ENCODE peak calls at places on chromosome 1, in five cellular contexts. V is upper lobe of right lung; Q is CD8-positive, alpha-beta T cell; P is CD8-positive, alpha-beta memory T cell; H is neuronal stem cell. S is an unnamed sample.

GRCh38 chr1:187959062-187959461 is 1130.3 kb downstream of the PLA2G4A start:
- DNase-seq in V (no peak), Q (no peak), P (no peak), H (no peak), S (no peak)

GRCh38 chr1:47023268-47024137 is at the start of gene CYP4X1:
- DNase-seq in V (peak; percentile 72), Q (no peak), P (no peak), H (no peak), S (no peak)

GRCh38 chr1:215425135-215425534 is 142.0 kb upstream of the KCTD3 start:
- DNase-seq in V (no peak), Q (no peak), P (no peak), H (no peak), S (no peak)

GRCh38 chr1:27366411-27367159 is at the start of gene MAP3K6:
- DNase-seq in V (peak; percentile 96), Q (no peak), P (no peak), H (peak; percentile 63), S (peak; percentile 84)

GRCh38 chr1:220956861-220957605 is 77.8 kb downstream of the HLX start:
- DNase-seq in V (no peak), Q (no peak), P (no peak), H (no peak), S (no peak)

GRCh38 chr1:178267646-178268094 is 173.8 kb downstream of the RASAL2 start:
- DNase-seq in V (no peak), Q (no peak), P (no peak), H (no peak), S (no peak)

GRCh38 chr1:221699582-221700519 is 42.0 kb downstream of the DUSP10 start:
- DNase-seq in V (no peak), Q (no peak), P (no peak), H (no peak), S (no peak)

GRCh38 chr1:34500451-34500850 is 254.4 kb upstream of the GJB5 start:
- DNase-seq in V (peak; percentile 64), Q (no peak), P (no peak), H (peak; percentile 48), S (no peak)

GRCh38 chr1:39652105-39652504 is 12.7 kb upstream of the HEYL start:
- DNase-seq in V (no peak), Q (no peak), P (no peak), H (no peak), S (no peak)

GRCh38 chr1:39648496-39648895 is 9.1 kb upstream of the HEYL start:
- DNase-seq in V (no peak), Q (no peak), P (no peak), H (no peak), S (no peak)

GRCh38 chr1:39647247-39647646 is 7.8 kb upstream of the HEYL start:
- DNase-seq in V (no peak), Q (no peak), P (no peak), H (no peak), S (no peak)

GRCh38 chr1:39650431-39650830 is 11.0 kb upstream of the HEYL start:
- DNase-seq in V (no peak), Q (no peak), P (no peak), H (no peak), S (no peak)

GRCh38 chr1:39649786-39650185 is 10.3 kb upstream of the HEYL start:
- DNase-seq in V (no peak), Q (no peak), P (no peak), H (no peak), S (no peak)
- H3K27me3 ChIP-seq in V (no peaks in the 10 kb centered on the region), Q (no peaks in the 10 kb centered on the region), P (peaks cover 6% of the 10 kb centered on the region), H (peaks cover 33% of the 10 kb centered on the region), S (no peaks in the 10 kb centered on the region)

GRCh38 chr1:168225476-168226190 is at the start of gene SFT2D2:
- DNase-seq in V (peak; percentile 93), Q (peak; percentile 77), P (peak; percentile 71), H (peak; percentile 59), S (peak; percentile 84)

GRCh38 chr1:168221275-168221674 is 4.5 kb upstream of the SFT2D2 start:
- DNase-seq in V (no peak), Q (no peak), P (no peak), H (no peak), S (no peak)

GRCh38 chr1:168224991-168225390 is 813 bp upstream of the SFT2D2 start:
- DNase-seq in V (no peak), Q (no peak), P (no peak), H (no peak), S (no peak)

GRCh38 chr1:168223681-168224515 is 1.9 kb upstream of the SFT2D2 start:
- DNase-seq in V (no peak), Q (no peak), P (no peak), H (no peak), S (no peak)

DNA sequence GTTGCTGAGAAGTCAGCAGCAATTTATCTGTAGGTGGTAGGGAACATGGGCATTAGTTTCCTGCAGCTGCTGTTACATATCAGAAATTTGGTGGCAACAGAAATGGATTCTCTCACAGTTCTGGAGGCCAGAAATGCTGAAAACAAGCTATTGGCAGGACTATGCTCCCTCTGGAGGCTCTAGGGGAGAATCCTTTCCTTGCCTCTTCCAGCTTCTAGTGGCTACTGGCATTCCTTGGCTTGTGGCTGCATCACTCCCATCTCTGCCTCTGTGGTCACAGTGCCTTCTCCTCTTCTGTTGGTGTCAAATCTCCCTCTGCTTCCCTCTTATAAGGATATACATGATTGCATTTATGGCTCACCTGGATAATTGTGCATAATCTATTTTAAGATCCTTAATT is 2.5 kb upstream of the SFT2D2 start:
- DNase-seq in V (no peak), Q (no peak), P (no peak), H (no peak), S (no peak)
- H3K27ac ChIP-seq in V (no peak overlapping the region), Q (no peak overlapping the region), P (no peak overlapping the region), H (no peak overlapping the region), S (no peak overlapping the region)

GRCh38 chr1:61077676-61078521 is 4.5 kb upstream of the NFIA start:
- DNase-seq in V (peak; percentile 92), Q (peak; percentile 92), P (peak; percentile 84), H (peak; percentile 98), S (peak; percentile 88)
- H3K4me3 ChIP-seq in V (peak overlapping the region; percentile 61), Q (peak overlapping the region; percentile 74), P (peak overlapping the region; percentile 61), H (peak overlapping the region; percentile 46), S (peak overlapping the region; percentile 46)

DNA sequence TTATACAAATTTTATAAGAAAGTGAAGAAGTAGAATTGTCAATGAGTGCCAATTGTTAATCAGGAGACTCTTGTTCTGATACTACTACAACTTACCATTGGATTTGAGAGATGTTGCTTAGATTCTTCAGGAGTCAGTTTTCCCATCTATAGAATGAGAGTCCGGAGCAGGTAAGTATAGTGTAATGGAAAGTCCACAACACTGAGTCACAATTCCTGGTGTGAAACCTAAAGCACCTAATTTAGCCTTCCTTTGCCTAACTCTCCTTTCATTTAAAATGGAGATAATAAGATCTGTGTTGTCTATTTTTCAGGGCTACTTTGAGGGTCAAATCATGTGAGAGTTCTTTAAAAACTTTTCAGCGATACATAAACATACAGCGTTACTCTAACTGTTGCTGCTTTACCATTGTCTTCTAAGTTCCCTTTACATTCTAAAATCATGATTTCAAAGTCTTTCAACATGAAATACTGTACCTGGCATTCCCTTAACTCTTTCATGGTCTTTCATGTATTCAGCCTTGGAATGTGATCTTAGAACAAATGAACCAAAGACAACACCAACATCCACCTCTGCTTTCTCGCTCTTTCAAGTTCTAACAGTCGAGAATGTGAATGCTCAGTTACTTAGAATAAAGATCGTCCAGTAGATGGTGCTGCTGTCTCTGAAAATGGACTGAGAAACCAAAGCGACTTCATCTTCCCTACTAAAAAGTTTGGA is 90.9 kb downstream of the SLC30A10 start:
- DNase-seq in V (no peak), Q (no peak), P (no peak), H (peak; percentile 67), S (no peak)
- H3K27me3 ChIP-seq in V (no peaks in the 10 kb centered on the region), Q (no peaks in the 10 kb centered on the region), P (no peaks in the 10 kb centered on the region), H (peaks cover 4% of the 10 kb centered on the region), S (no peaks in the 10 kb centered on the region)

DNA sequence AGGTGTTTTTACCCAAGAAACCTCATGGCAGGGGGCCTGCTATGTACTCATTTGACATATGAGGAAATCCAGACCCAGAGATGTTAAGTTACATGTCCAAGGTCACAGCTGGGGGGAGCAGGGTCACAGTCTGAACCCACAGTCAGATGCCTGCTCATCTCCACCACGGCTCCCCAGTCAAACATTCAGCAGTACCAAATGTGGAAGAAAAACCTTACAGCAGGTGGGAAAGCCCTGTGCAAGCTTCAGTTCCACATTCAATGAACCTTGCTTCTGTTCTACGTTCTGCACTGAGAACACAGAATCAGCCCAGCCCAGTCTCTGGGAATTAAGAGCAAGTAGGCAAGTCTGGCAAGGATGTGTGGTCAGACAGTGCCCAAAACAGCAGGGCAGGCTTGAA is 35.2 kb downstream of the LRP8 start:
- DNase-seq in V (no peak), Q (no peak), P (no peak), H (no peak), S (no peak)
- H3K27ac ChIP-seq in V (no peak overlapping the region), Q (no peak overlapping the region), P (no peak overlapping the region), H (no peak overlapping the region), S (no peak overlapping the region)

DNA sequence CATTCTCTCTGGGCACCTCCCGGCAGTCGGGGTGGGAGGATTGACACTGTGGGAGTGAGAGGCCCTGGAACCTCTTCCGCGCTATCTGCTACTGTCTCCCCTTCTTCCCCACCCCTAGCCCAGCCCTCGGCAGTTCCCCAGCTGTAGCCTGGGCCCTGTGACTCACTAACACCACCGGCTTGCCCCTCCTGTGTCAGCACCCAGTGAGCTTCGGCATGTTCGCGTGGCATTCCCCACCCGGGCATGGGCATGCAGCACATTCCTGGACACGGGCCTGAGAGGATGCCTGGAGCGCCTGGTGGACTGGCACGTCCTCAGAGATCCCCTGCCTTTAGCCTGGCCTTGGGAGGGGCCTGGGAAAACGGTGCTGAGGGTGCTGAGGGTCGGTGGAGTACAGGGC is 1.3 kb downstream of the CDK18 start:
- DNase-seq in V (peak; percentile 78), Q (no peak), P (no peak), H (no peak), S (no peak)
- H3K4me3 ChIP-seq in V (peak overlapping the region; percentile 74), Q (no peak overlapping the region), P (no peak overlapping the region), H (no peak overlapping the region), S (peak overlapping the region; percentile 73)

DNA sequence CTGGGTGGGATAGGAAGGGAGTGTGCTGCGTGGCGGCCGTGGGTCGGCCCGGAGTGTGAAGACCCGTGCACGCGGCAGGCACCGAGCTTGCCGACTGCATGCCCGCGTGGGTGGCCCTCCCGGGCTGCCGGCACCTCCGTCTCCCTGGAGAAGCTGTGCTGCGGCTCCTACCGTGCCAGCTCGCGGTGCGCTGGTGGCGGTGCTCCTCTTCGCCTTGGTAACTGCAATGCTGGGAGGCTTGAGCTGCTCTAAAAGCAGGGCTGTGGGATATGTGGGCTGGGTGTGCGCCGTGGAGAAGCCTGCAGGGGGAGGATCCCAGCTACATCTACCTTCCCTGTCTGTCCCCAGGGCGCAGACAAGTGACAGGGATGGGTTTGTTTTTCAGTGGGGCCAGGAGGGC is 2.4 kb downstream of the GABRD start:
- DNase-seq in V (no peak), Q (no peak), P (no peak), H (no peak), S (no peak)
- H3K27me3 ChIP-seq in V (peaks cover 60% of the 10 kb centered on the region), Q (peaks cover 13% of the 10 kb centered on the region), P (peaks cover 21% of the 10 kb centered on the region), H (peaks cover 83% of the 10 kb centered on the region), S (peaks cover 3% of the 10 kb centered on the region)

DNA sequence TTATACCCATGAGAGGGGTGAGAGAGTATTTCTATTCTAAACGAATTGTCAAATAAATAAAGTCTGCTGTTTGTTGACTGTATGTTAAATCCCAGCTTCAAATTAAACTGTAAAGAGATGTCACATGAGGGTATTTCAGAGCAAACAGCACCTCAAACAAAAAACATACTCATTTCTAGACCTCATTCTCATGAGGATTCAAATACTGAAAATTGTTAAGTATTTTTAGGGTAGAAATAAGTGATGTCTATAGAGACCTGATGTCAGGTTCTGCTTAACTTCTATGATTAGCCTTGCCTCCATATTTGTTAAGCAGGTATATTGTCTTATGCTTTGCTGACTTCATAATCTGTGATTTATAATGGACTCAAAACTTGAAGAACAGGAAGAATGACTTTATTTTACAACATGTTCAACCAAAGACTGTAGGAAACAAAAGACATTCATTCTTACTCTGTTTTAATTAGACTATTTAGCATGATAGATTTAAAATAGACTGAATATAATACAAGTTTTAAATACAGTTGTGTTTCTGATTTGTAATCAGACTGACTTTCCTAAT is 63.0 kb downstream of the CDC14A start:
- DNase-seq in V (no peak), Q (no peak), P (no peak), H (no peak), S (no peak)
- H3K27ac ChIP-seq in V (no peak overlapping the region), Q (no peak overlapping the region), P (no peak overlapping the region), H (no peak overlapping the region), S (no peak overlapping the region)